ENCODE peak calls at places on chromosome 4, in eight cellular contexts. B, L, Y, A, J, K, H and E are unnamed samples.

GRCh38 chr4:88159137-88159725 is 792 bp upstream of the ABCG2 start:
- DNase-seq in B (no peak), L (peak; percentile 61), Y (no peak), A (peak; percentile 91), J (peak; percentile 84), K (no peak), H (no peak), E (no peak)

GRCh38 chr4:177283167-177283566 is 26.5 kb upstream of the NEIL3 start:
- DNase-seq in B (no peak), L (no peak), Y (no peak), A (no peak), J (no peak), K (no peak), H (no peak), E (no peak)

GRCh38 chr4:29717658-29718057 is 1002.5 kb upstream of the PCDH7 start:
- DNase-seq in B (no peak), L (no peak), Y (no peak), A (no peak), J (no peak), K (no peak), H (no peak), E (no peak)

GRCh38 chr4:55074386-55074785 is 51.0 kb downstream of the KDR start:
- DNase-seq in B (no peak), L (no peak), Y (no peak), A (no peak), J (no peak), K (no peak), H (no peak), E (no peak)

GRCh38 chr4:169254546-169254983 is 16.2 kb downstream of the SH3RF1 start:
- DNase-seq in B (no peak), L (no peak), Y (no peak), A (no peak), J (no peak), K (no peak), H (no peak), E (no peak)

GRCh38 chr4:6884341-6884870 is 25.2 kb upstream of the TBC1D14 start:
- DNase-seq in B (no peak), L (no peak), Y (no peak), A (peak; percentile 68), J (no peak), K (no peak), H (no peak), E (no peak)

GRCh38 chr4:133638702-133639101 is 489.6 kb downstream of the PCDH10 start:
- DNase-seq in B (no peak), L (no peak), Y (no peak), A (no peak), J (no peak), K (no peak), H (no peak), E (no peak)

GRCh38 chr4:169815606-169816005 is 57.9 kb upstream of the HPF1 start:
- DNase-seq in B (no peak), L (no peak), Y (no peak), A (no peak), J (no peak), K (no peak), H (no peak), E (no peak)

GRCh38 chr4:93947318-93947717 is 118.8 kb downstream of the ATOH1 start:
- DNase-seq in B (no peak), L (no peak), Y (no peak), A (no peak), J (no peak), K (no peak), H (no peak), E (no peak)

GRCh38 chr4:37727635-37728034 is 41.5 kb upstream of the RELL1 start:
- DNase-seq in B (no peak), L (no peak), Y (no peak), A (no peak), J (no peak), K (no peak), H (no peak), E (no peak)

GRCh38 chr4:89838005-89838404 is 1.0 kb upstream of the SNCA start:
- DNase-seq in B (no peak), L (no peak), Y (no peak), A (peak; percentile 66), J (no peak), K (peak; percentile 4), H (no peak), E (no peak)

GRCh38 chr4:89836031-89836777 is 757 bp downstream of the SNCA start:
- DNase-seq in B (no peak), L (no peak), Y (no peak), A (peak; percentile 71), J (peak; percentile 36), K (peak; percentile 9), H (no peak), E (no peak)

GRCh38 chr4:89839558-89839957 is 2.6 kb upstream of the SNCA start:
- DNase-seq in B (no peak), L (no peak), Y (no peak), A (no peak), J (no peak), K (no peak), H (no peak), E (no peak)

GRCh38 chr4:89836897-89837384 is at the start of gene SNCA:
- DNase-seq in B (peak; percentile 28), L (peak; percentile 83), Y (peak; percentile 28), A (peak; percentile 95), J (peak; percentile 93), K (peak; percentile 76), H (no peak), E (peak; percentile 78)

DNA sequence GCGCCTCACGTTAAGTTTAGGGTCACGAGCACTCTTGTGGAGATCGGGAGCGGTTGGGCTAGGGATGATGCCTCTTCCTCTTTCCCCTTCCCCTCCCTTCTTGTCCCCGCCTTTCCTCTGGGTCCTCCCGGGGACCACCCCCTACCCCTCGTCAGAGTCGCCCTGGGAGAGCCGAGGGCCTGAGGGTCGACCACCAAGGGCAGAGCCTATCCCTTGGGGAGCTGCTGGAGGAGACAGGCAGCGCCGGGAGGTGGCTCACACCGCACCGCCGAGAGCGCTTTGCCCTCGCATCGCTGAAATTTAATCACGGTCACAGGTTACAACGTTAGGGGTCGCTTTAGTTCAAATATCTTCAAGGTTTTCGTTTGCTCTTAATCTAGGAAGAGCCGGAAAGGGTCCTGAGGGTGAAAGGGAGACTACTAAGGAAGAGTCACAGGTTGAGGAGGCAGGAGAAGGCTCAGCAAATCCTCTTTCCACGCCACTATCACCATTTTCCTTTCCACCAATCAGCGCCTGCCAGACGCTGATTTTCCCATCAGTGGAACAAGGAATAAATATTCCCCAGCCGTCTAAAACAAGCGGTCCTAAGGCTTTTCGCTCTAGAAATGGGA is 529 bp upstream of the SNCA start:
- DNase-seq in B (no peak), L (peak; percentile 62), Y (no peak), A (peak; percentile 91), J (peak; percentile 83), K (peak; percentile 59), H (no peak), E (no peak)
- TF ChIP-seq CTCF in B (no peak), L (no peak), Y (no peak), A (peak; percentile 61), J (peak; percentile 54), K (no peak), H (no peak), E (no peak)

DNA sequence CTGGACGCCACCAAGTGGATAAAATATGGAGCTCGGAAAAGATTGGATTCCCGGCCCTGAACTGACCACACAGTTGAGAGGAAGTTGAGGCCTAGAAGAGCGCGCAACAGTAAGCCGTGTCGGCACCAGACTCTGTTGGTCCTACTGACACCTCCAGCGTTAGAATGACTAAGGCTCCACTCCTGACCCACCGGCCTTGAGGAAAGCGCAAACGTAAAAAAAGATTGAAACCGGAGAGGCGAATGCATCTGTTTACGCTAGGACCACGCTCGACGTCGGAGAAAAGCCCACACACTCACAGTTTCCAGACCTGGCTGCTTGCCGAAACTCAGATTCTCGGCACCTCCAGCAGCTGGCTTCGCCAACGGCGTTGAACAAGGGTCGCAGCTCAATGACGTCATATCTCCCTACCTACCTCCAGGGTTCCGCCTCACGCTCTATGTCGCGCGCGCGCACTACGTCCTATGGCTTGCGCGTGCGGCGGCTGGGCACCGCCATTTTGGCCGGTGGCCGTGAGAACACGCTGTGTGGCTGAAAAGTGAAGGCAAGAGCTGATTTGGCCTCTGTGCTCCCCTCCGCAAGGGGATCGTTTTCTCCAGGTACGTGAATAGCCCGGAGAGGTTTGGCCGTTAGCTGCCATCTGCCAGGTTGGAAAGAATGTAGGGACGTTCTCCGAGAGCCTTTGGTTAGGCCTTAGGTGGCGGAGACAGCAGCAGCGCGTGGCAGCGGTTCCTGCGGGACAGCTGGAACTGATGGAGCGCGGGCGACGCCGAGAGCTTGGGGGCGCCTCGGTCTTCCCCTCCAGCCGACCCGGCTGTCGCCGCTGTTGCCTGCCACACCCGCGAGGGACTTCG is at the start of the genes ABCE1 and ANAPC10:
- DNase-seq in B (peak; percentile 91), L (peak; percentile 95), Y (peak; percentile 92), A (peak; percentile 97), J (peak; percentile 96), K (peak; percentile 83), H (peak; percentile 99), E (peak; percentile 93)
- TF ChIP-seq CTCF in B (no peak), L (no peak), Y (no peak), A (peak; percentile 16), J (no peak), K (peak; percentile 28), H (peak; percentile 50), E (no peak)

GRCh38 chr4:76087007-76087769 is 12.7 kb downstream of the ART3 start:
- DNase-seq in B (no peak), L (no peak), Y (peak; percentile 45), A (peak; percentile 85), J (peak; percentile 78), K (peak; percentile 56), H (no peak), E (no peak)
- TF ChIP-seq CTCF in B (peak; percentile 26), L (peak; percentile 54), Y (no peak), A (peak; percentile 83), J (peak; percentile 82), K (peak; percentile 66), H (peak; percentile 59), E (no peak)

GRCh38 chr4:124266706-124267105 is 445.8 kb downstream of the ANKRD50 start:
- DNase-seq in B (no peak), L (no peak), Y (no peak), A (no peak), J (no peak), K (no peak), H (no peak), E (no peak)

GRCh38 chr4:124265701-124266100 is 446.8 kb downstream of the ANKRD50 start:
- DNase-seq in B (no peak), L (no peak), Y (no peak), A (no peak), J (no peak), K (no peak), H (no peak), E (no peak)

DNA sequence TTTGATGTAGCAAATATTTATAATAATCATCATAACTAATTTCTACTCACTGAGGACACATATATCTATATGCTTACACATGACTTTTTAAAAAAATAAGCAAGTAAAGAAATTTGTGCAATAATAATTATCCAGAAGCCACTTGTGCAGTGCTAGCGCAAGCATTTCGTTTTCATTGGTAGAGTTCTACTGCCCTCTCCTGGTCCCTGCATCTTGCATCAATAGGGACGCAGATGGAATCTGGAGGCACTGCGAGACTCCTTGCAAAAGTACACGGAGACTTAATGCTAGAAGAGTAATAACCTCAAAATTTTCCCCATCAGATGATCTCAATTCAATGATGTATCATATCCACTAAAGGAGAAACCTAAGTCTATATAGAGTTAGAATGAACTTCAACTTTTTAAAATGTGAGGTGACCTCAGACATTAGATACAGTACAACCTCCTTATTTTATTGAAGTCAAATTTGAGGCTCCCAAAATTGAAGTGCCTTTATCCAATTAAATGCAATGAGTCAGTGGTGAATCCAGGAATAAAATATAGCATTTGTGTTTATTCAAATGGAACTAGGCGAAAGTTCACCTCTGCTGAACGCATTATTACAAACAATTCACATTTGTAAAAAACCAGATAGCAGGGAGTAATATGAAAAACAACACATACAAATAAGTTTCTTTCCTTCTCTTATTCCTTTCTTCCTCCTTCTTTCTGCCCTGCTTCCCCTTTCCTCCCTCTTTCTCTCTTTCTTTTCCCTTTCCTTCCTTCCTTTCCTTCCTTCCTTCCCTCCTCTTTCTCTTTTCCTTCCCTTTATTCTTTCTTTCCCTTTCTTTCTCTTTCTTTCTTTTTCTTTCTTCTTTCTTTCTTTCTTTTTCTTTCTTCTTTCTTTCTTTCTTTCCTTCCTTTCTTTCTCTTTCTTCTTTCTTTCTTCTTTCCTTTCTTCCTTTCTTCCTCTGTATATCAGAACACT is 450.0 kb downstream of the ANKRD50 start:
- DNase-seq in B (peak; percentile 26), L (no peak), Y (peak; percentile 50), A (peak; percentile 75), J (peak; percentile 47), K (peak; percentile 62), H (peak; percentile 63), E (peak; percentile 34)
- TF ChIP-seq CTCF in B (peak; percentile 67), L (peak; percentile 91), Y (peak; percentile 45), A (peak; percentile 92), J (peak; percentile 91), K (peak; percentile 96), H (peak; percentile 82), E (peak; percentile 55)